ENCODE peak calls at places on chromosomes 1 and 21, in five cellular contexts. One of them, this sample, is unnamed.

GRCh38 chr1:73771396-73771795 is 426.6 kb downstream of the LRRIQ3 start:
- DNase-seq in epithelial cell of prostate: no peak
- DNase-seq in NCI-H1417: no peak
- DNase-seq in C1 segment of cervical spinal cord: no peak
- DNase-seq in left lung: no peak
- DNase-seq in this sample: no peak

GRCh38 chr1:106678661-106679060 is 377.8 kb upstream of the PRMT6 start:
- DNase-seq in epithelial cell of prostate: no peak
- DNase-seq in NCI-H1417: no peak
- DNase-seq in C1 segment of cervical spinal cord: no peak
- DNase-seq in left lung: no peak
- DNase-seq in this sample: no peak

GRCh38 chr1:1146026-1146425 is 27.7 kb upstream of the TTLL10 start:
- DNase-seq in epithelial cell of prostate: no peak
- DNase-seq in NCI-H1417: no peak
- DNase-seq in C1 segment of cervical spinal cord: no peak
- DNase-seq in left lung: no peak
- DNase-seq in this sample: no peak

GRCh38 chr21:14686466-14687276 is 140.6 kb upstream of the SAMSN1 start:
- DNase-seq in epithelial cell of prostate: no peak
- DNase-seq in NCI-H1417: no peak
- DNase-seq in C1 segment of cervical spinal cord: no peak
- DNase-seq in left lung: no peak
- DNase-seq in this sample: peak; percentile 39

GRCh38 chr21:20999567-21000169 is 1.5 kb downstream of the NCAM2 start:
- DNase-seq in epithelial cell of prostate: no peak
- DNase-seq in NCI-H1417: peak; percentile 82
- DNase-seq in C1 segment of cervical spinal cord: no peak
- DNase-seq in left lung: no peak
- DNase-seq in this sample: peak; percentile 66

GRCh38 chr1:178713270-178713669 is 11.8 kb upstream of the RALGPS2 start:
- DNase-seq in epithelial cell of prostate: no peak
- DNase-seq in NCI-H1417: no peak
- DNase-seq in C1 segment of cervical spinal cord: no peak
- DNase-seq in left lung: no peak
- DNase-seq in this sample: no peak

GRCh38 chr1:1876335-1876935 is 14.5 kb downstream of the GNB1 start:
- DNase-seq in epithelial cell of prostate: no peak
- DNase-seq in NCI-H1417: no peak
- DNase-seq in C1 segment of cervical spinal cord: no peak
- DNase-seq in left lung: no peak
- DNase-seq in this sample: no peak

GRCh38 chr1:168408531-168409242 is 128.0 kb downstream of the TBX19 start:
- DNase-seq in epithelial cell of prostate: peak; percentile 33
- DNase-seq in NCI-H1417: no peak
- DNase-seq in C1 segment of cervical spinal cord: no peak
- DNase-seq in left lung: no peak
- DNase-seq in this sample: peak; percentile 53

GRCh38 chr1:228006034-228006792 is 585 bp upstream of the WNT3A start:
- DNase-seq in epithelial cell of prostate: no peak
- DNase-seq in NCI-H1417: peak; percentile 10
- DNase-seq in C1 segment of cervical spinal cord: no peak
- DNase-seq in left lung: no peak
- DNase-seq in this sample: no peak

GRCh38 chr21:34596561-34597271 is 18.2 kb downstream of the RCAN1 start:
- DNase-seq in epithelial cell of prostate: no peak
- DNase-seq in NCI-H1417: no peak
- DNase-seq in C1 segment of cervical spinal cord: no peak
- DNase-seq in left lung: no peak
- DNase-seq in this sample: no peak

GRCh38 chr1:5758000-5758858 is 234.0 kb downstream of the NPHP4 start:
- DNase-seq in epithelial cell of prostate: no peak
- DNase-seq in NCI-H1417: peak; percentile 60
- DNase-seq in C1 segment of cervical spinal cord: no peak
- DNase-seq in left lung: no peak
- DNase-seq in this sample: no peak

GRCh38 chr1:97084566-97084965 is 363.0 kb downstream of the PTBP2 start:
- DNase-seq in epithelial cell of prostate: no peak
- DNase-seq in NCI-H1417: no peak
- DNase-seq in C1 segment of cervical spinal cord: no peak
- DNase-seq in left lung: no peak
- DNase-seq in this sample: no peak

GRCh38 chr1:6935379-6936307 is 150.4 kb downstream of the CAMTA1 start:
- DNase-seq in epithelial cell of prostate: no peak
- DNase-seq in NCI-H1417: peak; percentile 91
- DNase-seq in C1 segment of cervical spinal cord: no peak
- DNase-seq in left lung: no peak
- DNase-seq in this sample: no peak

GRCh38 chr1:157137051-157137772 is 983 bp downstream of the ETV3 start:
- DNase-seq in epithelial cell of prostate: no peak
- DNase-seq in NCI-H1417: peak; percentile 55
- DNase-seq in C1 segment of cervical spinal cord: no peak
- DNase-seq in left lung: no peak
- DNase-seq in this sample: peak; percentile 22

GRCh38 chr1:1264868-1265272 is 8.8 kb downstream of the UBE2J2 start:
- DNase-seq in epithelial cell of prostate: no peak
- DNase-seq in NCI-H1417: no peak
- DNase-seq in C1 segment of cervical spinal cord: no peak
- DNase-seq in left lung: no peak
- DNase-seq in this sample: peak; percentile 95

GRCh38 chr1:203878422-203878821 is 17.0 kb downstream of the SNRPE start:
- DNase-seq in epithelial cell of prostate: no peak
- DNase-seq in NCI-H1417: no peak
- DNase-seq in C1 segment of cervical spinal cord: no peak
- DNase-seq in left lung: no peak
- DNase-seq in this sample: no peak

GRCh38 chr1:215682232-215682631 is 115.1 kb downstream of the KCTD3 start:
- DNase-seq in epithelial cell of prostate: no peak
- DNase-seq in NCI-H1417: peak; percentile 69
- DNase-seq in C1 segment of cervical spinal cord: no peak
- DNase-seq in left lung: no peak
- DNase-seq in this sample: no peak

GRCh38 chr1:47226121-47226977 is 5.7 kb downstream of the TAL1 start:
- DNase-seq in epithelial cell of prostate: no peak
- DNase-seq in NCI-H1417: no peak
- DNase-seq in C1 segment of cervical spinal cord: no peak
- DNase-seq in left lung: no peak
- DNase-seq in this sample: no peak

GRCh38 chr1:101207891-101208290 is 28.9 kb upstream of the S1PR1 start:
- DNase-seq in epithelial cell of prostate: no peak
- DNase-seq in NCI-H1417: no peak
- DNase-seq in C1 segment of cervical spinal cord: no peak
- DNase-seq in left lung: no peak
- DNase-seq in this sample: no peak

GRCh38 chr1:204367956-204368355 is 8.2 kb upstream of the PLEKHA6 start:
- DNase-seq in epithelial cell of prostate: no peak
- DNase-seq in NCI-H1417: no peak
- DNase-seq in C1 segment of cervical spinal cord: no peak
- DNase-seq in left lung: no peak
- DNase-seq in this sample: no peak

GRCh38 chr21:42781150-42781980 is 98.0 kb downstream of the WDR4 start:
- DNase-seq in epithelial cell of prostate: no peak
- DNase-seq in NCI-H1417: peak; percentile 89
- DNase-seq in C1 segment of cervical spinal cord: no peak
- DNase-seq in left lung: peak; percentile 82
- DNase-seq in this sample: no peak